ENCODE peak calls at places on chromosome 13, in six cellular contexts. S is SJCRH30; D is stimulated activated CD8-positive, alpha-beta memory T cell treated with anti-CD3 and anti-CD28 coated beads, Interleukin-7, amount 100 ng/mL, for 4 hours; N is ACHN; P is activated CD8-positive, alpha-beta memory T cell treated with anti-CD3 and anti-CD28 coated beads for 1 hour; Y is activated T-helper 1 cell treated with anti-CD3 and anti-CD28 coated beads, Interleukin-2, amount 50 U/mL, for 16 hours. R is an unnamed sample.

GRCh38 chr13:110963554-110963970 is 48.7 kb upstream of the ANKRD10 start:
- DNase-seq in S (no peak), D (no peak), N (no peak), P (no peak), Y (no peak), R (no peak)

GRCh38 chr13:36131931-36132297 is 732 bp upstream of the DCLK1 start:
- DNase-seq in S (peak), D (no peak), N (no peak), P (no peak), Y (no peak), R (no peak)

GRCh38 chr13:32323912-32324311 is 8.6 kb downstream of the BRCA2 start:
- DNase-seq in S (no peak), D (no peak), N (peak), P (no peak), Y (no peak), R (no peak)

GRCh38 chr13:106212436-106213010 is 322.9 kb downstream of the EFNB2 start:
- DNase-seq in S (no peak), D (no peak), N (no peak), P (no peak), Y (no peak), R (no peak)

GRCh38 chr13:114142137-114142550 is 9.7 kb upstream of the RASA3 start:
- DNase-seq in S (no peak), D (no peak), N (no peak), P (no peak), Y (no peak), R (no peak)

GRCh38 chr13:113220141-113220598 is 10.8 kb downstream of the CUL4A start:
- DNase-seq in S (no peak), D (no peak), N (no peak), P (no peak), Y (no peak), R (no peak)

GRCh38 chr13:71879129-71879535 is 12.1 kb upstream of the DACH1 start:
- DNase-seq in S (peak), D (no peak), N (peak), P (no peak), Y (no peak), R (no peak)

GRCh38 chr13:75993823-75994222 is 357.7 kb downstream of the LMO7 start:
- DNase-seq in S (no peak), D (no peak), N (no peak), P (no peak), Y (no peak), R (no peak)

GRCh38 chr13:75365724-75366173 is 116.2 kb downstream of the TBC1D4 start:
- DNase-seq in S (no peak), D (no peak), N (peak), P (no peak), Y (no peak), R (peak)

GRCh38 chr13:103007427-103007762 is 58.8 kb downstream of the SLC10A2 start:
- DNase-seq in S (no peak), D (no peak), N (no peak), P (no peak), Y (no peak), R (no peak)

GRCh38 chr13:34867590-34867989 is 74.5 kb upstream of the NBEA start:
- DNase-seq in S (peak), D (no peak), N (peak), P (no peak), Y (no peak), R (no peak)

GRCh38 chr13:30619731-30620130 is 2.0 kb downstream of the USPL1 start:
- DNase-seq in S (no peak), D (no peak), N (no peak), P (no peak), Y (no peak), R (no peak)

GRCh38 chr13:36447501-36447900 is 15.2 kb downstream of the CCNA1 start:
- DNase-seq in S (no peak), D (no peak), N (no peak), P (no peak), Y (no peak), R (no peak)

GRCh38 chr13:40228486-40228885 is 438.0 kb downstream of the FOXO1 start:
- DNase-seq in S (peak), D (no peak), N (no peak), P (no peak), Y (no peak), R (no peak)

GRCh38 chr13:46571189-46571901 is 18.4 kb downstream of the LRCH1 start:
- DNase-seq in S (peak), D (no peak), N (peak), P (no peak), Y (no peak), R (no peak)

GRCh38 chr13:25455146-25455545 is 83.4 kb downstream of the ATP8A2 start:
- DNase-seq in S (no peak), D (no peak), N (no peak), P (no peak), Y (no peak), R (no peak)

R was measured in activated CD4-positive, CD25-positive, alpha-beta regulatory T cell treated with anti-CD3 and anti-CD28 coated beads, Interleukin-2, amount 50 U/mL, for 16 hours.